ENCODE peak calls at places on chromosomes 7 and 10, in five cellular contexts. One of them, this sample, is unnamed.

GRCh38 chr10:122521011-122521410 is 39.5 kb upstream of the DMBT1 start:
- DNase-seq in AG04449: no peak
- DNase-seq in thoracic aorta: no peak
- DNase-seq in GM23338: no peak
- DNase-seq in omental fat pad: no peak
- DNase-seq in this sample: no peak

GRCh38 chr10:79149662-79150443 is 81.1 kb downstream of the ZMIZ1 start:
- DNase-seq in GM23338: no peak
- DNase-seq in thoracic aorta: no peak
- DNase-seq in omental fat pad: peak; percentile 56
- DNase-seq in AG04449: no peak
- DNase-seq in this sample: no peak

GRCh38 chr10:75352650-75353049 is 48.9 kb downstream of the ZNF503 start:
- DNase-seq in AG04449: no peak
- DNase-seq in omental fat pad: no peak
- DNase-seq in GM23338: no peak
- DNase-seq in thoracic aorta: no peak
- DNase-seq in this sample: no peak

GRCh38 chr10:123721441-123722049 is 55.4 kb downstream of the GPR26 start:
- DNase-seq in omental fat pad: no peak
- DNase-seq in AG04449: no peak
- DNase-seq in thoracic aorta: no peak
- DNase-seq in GM23338: no peak
- DNase-seq in this sample: no peak

GRCh38 chr10:132616170-132616994 is 78.8 kb downstream of the INPP5A start:
- DNase-seq in omental fat pad: no peak
- DNase-seq in thoracic aorta: no peak
- DNase-seq in AG04449: no peak
- DNase-seq in GM23338: no peak
- DNase-seq in this sample: no peak

GRCh38 chr10:24465899-24466615 is 257.1 kb downstream of the KIAA1217 start:
- DNase-seq in thoracic aorta: no peak
- DNase-seq in omental fat pad: no peak
- DNase-seq in AG04449: no peak
- DNase-seq in GM23338: no peak
- DNase-seq in this sample: no peak

GRCh38 chr7:129401228-129401967 is 32.8 kb upstream of the STRIP2 start:
- DNase-seq in thoracic aorta: no peak
- DNase-seq in omental fat pad: no peak
- DNase-seq in AG04449: no peak
- DNase-seq in GM23338: no peak
- DNase-seq in this sample: no peak

GRCh38 chr10:27504897-27505457 is 873 bp downstream of the RAB18 start:
- DNase-seq in thoracic aorta: no peak
- DNase-seq in omental fat pad: no peak
- DNase-seq in GM23338: no peak
- DNase-seq in AG04449: no peak
- DNase-seq in this sample: no peak

GRCh38 chr7:112462236-112462635 is 12.0 kb downstream of the IFRD1 start:
- DNase-seq in AG04449: no peak
- DNase-seq in thoracic aorta: no peak
- DNase-seq in GM23338: no peak
- DNase-seq in omental fat pad: no peak
- DNase-seq in this sample: no peak

GRCh38 chr7:46811529-46811928 is 770.4 kb downstream of the TNS3 start:
- DNase-seq in thoracic aorta: no peak
- DNase-seq in omental fat pad: no peak
- DNase-seq in AG04449: peak; percentile 96
- DNase-seq in GM23338: no peak
- DNase-seq in this sample: no peak

GRCh38 chr10:30437039-30437781 is 3.2 kb downstream of the MAP3K8 start:
- DNase-seq in GM23338: no peak
- DNase-seq in thoracic aorta: no peak
- DNase-seq in omental fat pad: no peak
- DNase-seq in AG04449: no peak
- DNase-seq in this sample: no peak

GRCh38 chr7:27901028-27901760 is 161.2 kb downstream of the TAX1BP1 start:
- DNase-seq in AG04449: no peak
- DNase-seq in GM23338: no peak
- DNase-seq in thoracic aorta: no peak
- DNase-seq in omental fat pad: no peak
- DNase-seq in this sample: no peak

GRCh38 chr7:138458576-138459234 is 1.4 kb upstream of the TRIM24 start:
- DNase-seq in thoracic aorta: no peak
- DNase-seq in omental fat pad: no peak
- DNase-seq in AG04449: no peak
- DNase-seq in GM23338: peak; percentile 97
- DNase-seq in this sample: no peak

GRCh38 chr7:82049442-82049841 is 279.6 kb upstream of the HGF start:
- DNase-seq in GM23338: no peak
- DNase-seq in AG04449: no peak
- DNase-seq in omental fat pad: no peak
- DNase-seq in thoracic aorta: no peak
- DNase-seq in this sample: no peak

GRCh38 chr10:17181751-17182150 is 19.7 kb downstream of the TRDMT1 start:
- DNase-seq in AG04449: no peak
- DNase-seq in GM23338: peak; percentile 17
- DNase-seq in omental fat pad: no peak
- DNase-seq in thoracic aorta: no peak
- DNase-seq in this sample: no peak

GRCh38 chr10:107915277-107915634 is 750.8 kb upstream of the SORCS1 start:
- DNase-seq in omental fat pad: no peak
- DNase-seq in thoracic aorta: no peak
- DNase-seq in GM23338: peak; percentile 29
- DNase-seq in AG04449: no peak
- DNase-seq in this sample: no peak

GRCh38 chr7:140924019-140924820 is 509 bp downstream of the BRAF start:
- DNase-seq in omental fat pad: peak; percentile 31
- DNase-seq in GM23338: peak; percentile 92
- DNase-seq in thoracic aorta: peak; percentile 37
- DNase-seq in AG04449: no peak
- DNase-seq in this sample: peak; percentile 75

GRCh38 chr7:42045961-42046360 is 191.0 kb downstream of the GLI3 start:
- DNase-seq in thoracic aorta: no peak
- DNase-seq in AG04449: no peak
- DNase-seq in omental fat pad: no peak
- DNase-seq in GM23338: no peak
- DNase-seq in this sample: no peak
- TF ChIP-seq CTCF in thoracic aorta: no peak
- TF ChIP-seq CTCF in AG04449: no peak
- TF ChIP-seq CTCF in omental fat pad: no peak
- TF ChIP-seq CTCF in GM23338: no peak
- TF ChIP-seq CTCF in this sample: no peak

GRCh38 chr7:76292206-76292573 is 10.3 kb upstream of the HSPB1 start:
- DNase-seq in thoracic aorta: no peak
- DNase-seq in GM23338: no peak
- DNase-seq in omental fat pad: no peak
- DNase-seq in AG04449: no peak
- DNase-seq in this sample: no peak

GRCh38 chr7:76296743-76297740 is 5.4 kb upstream of the HSPB1 start:
- DNase-seq in AG04449: peak; percentile 75
- DNase-seq in thoracic aorta: no peak
- DNase-seq in omental fat pad: no peak
- DNase-seq in GM23338: no peak
- DNase-seq in this sample: no peak

GRCh38 chr7:76293407-76293901 is 9.0 kb upstream of the HSPB1 start:
- DNase-seq in omental fat pad: no peak
- DNase-seq in thoracic aorta: no peak
- DNase-seq in AG04449: no peak
- DNase-seq in GM23338: no peak
- DNase-seq in this sample: no peak

GRCh38 chr7:76291346-76292205 is 10.9 kb upstream of the HSPB1 start:
- DNase-seq in thoracic aorta: peak; percentile 81
- DNase-seq in AG04449: peak; percentile 93
- DNase-seq in GM23338: peak; percentile 96
- DNase-seq in omental fat pad: peak; percentile 93
- DNase-seq in this sample: peak; percentile 96

DNA sequence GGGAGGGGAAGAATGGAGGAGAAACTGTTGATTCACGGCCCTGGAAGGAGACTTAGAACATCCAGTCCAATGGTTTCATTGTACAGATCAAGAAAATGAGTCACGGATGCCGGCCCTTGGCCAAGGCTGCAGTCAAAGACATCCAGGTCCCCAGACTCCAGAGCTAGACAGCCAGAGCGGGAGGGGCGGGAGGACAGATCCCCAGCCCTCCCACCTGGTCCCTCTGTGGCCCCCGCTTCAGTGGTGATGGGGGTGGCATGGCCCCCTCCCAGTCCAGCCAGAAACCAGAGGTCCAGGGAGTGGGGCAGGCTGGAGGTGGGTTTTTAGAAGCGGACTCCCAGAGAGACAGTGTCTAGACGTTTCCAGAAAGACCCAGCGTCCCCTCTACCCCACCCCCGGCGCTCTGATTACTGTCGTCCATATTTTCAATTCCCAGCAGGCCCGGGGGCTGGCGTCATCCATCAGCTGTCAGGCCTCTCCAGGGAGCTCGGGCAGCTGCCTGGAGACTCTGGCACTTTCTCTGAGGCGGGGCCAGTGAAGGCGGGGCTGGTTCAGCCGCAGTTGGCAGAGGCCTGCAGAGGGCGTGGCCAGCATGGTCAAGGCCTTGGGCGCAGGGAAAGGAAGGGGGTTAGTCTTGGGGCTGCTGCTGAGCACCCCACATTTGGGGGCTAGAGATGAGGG is 8.0 kb upstream of the HSPB1 start:
- DNase-seq in omental fat pad: peak; percentile 82
- DNase-seq in thoracic aorta: peak; percentile 95
- DNase-seq in GM23338: peak; percentile 92
- DNase-seq in AG04449: peak; percentile 57
- DNase-seq in this sample: no peak
- TF ChIP-seq CTCF in omental fat pad: no peak
- TF ChIP-seq CTCF in thoracic aorta: no peak
- TF ChIP-seq CTCF in GM23338: peak; percentile 27
- TF ChIP-seq CTCF in AG04449: no peak
- TF ChIP-seq CTCF in this sample: no peak

GRCh38 chr7:2287742-2288141 is 26.5 kb downstream of the SNX8 start:
- DNase-seq in GM23338: no peak
- DNase-seq in thoracic aorta: no peak
- DNase-seq in AG04449: no peak
- DNase-seq in omental fat pad: no peak
- DNase-seq in this sample: no peak

GRCh38 chr7:2289621-2290020 is 24.6 kb downstream of the SNX8 start:
- DNase-seq in GM23338: no peak
- DNase-seq in AG04449: no peak
- DNase-seq in thoracic aorta: no peak
- DNase-seq in omental fat pad: no peak
- DNase-seq in this sample: no peak

GRCh38 chr7:2288986-2289611 is 25.1 kb downstream of the SNX8 start:
- DNase-seq in GM23338: no peak
- DNase-seq in omental fat pad: no peak
- DNase-seq in AG04449: no peak
- DNase-seq in thoracic aorta: no peak
- DNase-seq in this sample: no peak

GRCh38 chr7:2290877-2291276 is 23.4 kb downstream of the SNX8 start:
- DNase-seq in AG04449: no peak
- DNase-seq in GM23338: no peak
- DNase-seq in thoracic aorta: no peak
- DNase-seq in omental fat pad: no peak
- DNase-seq in this sample: no peak

GRCh38 chr7:2288503-2288902 is 25.7 kb downstream of the SNX8 start:
- DNase-seq in AG04449: no peak
- DNase-seq in GM23338: no peak
- DNase-seq in thoracic aorta: no peak
- DNase-seq in omental fat pad: no peak
- DNase-seq in this sample: no peak
- TF ChIP-seq CTCF in AG04449: no peak
- TF ChIP-seq CTCF in GM23338: no peak
- TF ChIP-seq CTCF in thoracic aorta: no peak
- TF ChIP-seq CTCF in omental fat pad: no peak
- TF ChIP-seq CTCF in this sample: no peak

GRCh38 chr7:52920977-52921376 is 114.5 kb upstream of the POM121L12 start:
- DNase-seq in thoracic aorta: no peak
- DNase-seq in AG04449: no peak
- DNase-seq in omental fat pad: no peak
- DNase-seq in GM23338: no peak
- DNase-seq in this sample: no peak

DNA sequence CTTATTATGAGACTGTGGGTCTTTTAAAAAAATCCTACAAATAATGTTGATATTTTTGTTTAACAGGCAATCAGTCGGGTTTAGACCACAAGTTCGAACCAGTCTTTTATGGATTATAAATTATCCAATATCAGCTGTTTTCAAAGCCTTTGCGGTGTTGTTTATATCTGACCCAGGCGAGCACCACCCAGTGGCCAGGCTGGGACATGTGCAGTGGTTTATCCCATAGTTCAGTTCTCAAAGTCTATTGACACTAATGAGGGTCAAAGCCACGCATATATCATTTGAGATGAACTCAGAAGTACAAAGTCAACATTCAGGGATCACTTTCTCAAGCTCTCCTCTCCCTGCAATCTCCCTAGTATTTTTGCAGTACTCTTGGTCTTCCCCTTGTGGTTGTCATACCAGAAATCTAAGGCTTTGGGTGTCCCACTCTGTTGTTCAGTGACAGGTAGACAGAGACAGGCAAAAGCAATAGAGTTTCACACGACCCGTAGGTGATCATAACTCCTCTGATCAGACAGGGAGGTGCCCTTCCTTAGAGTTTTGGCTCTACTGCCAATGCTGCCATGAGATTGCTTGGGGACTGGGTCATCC is 117.4 kb upstream of the POM121L12 start:
- DNase-seq in omental fat pad: no peak
- DNase-seq in thoracic aorta: no peak
- DNase-seq in GM23338: peak; percentile 50
- DNase-seq in AG04449: no peak
- DNase-seq in this sample: peak; percentile 27
- TF ChIP-seq CTCF in omental fat pad: no peak
- TF ChIP-seq CTCF in thoracic aorta: no peak
- TF ChIP-seq CTCF in GM23338: peak; percentile 72
- TF ChIP-seq CTCF in AG04449: no peak
- TF ChIP-seq CTCF in this sample: peak; percentile 75

This sample was measured in endothelial cell.